ENCODE peak calls at places on chromosomes 16 and 17, in five cellular contexts. I is CD8-positive, alpha-beta T cell; Q is IMR-90; S is astrocyte of the spinal cord; N is pancreas. J is an unnamed sample.

GRCh38 chr17:10121971-10122707 is 76.3 kb downstream of the GAS7 start:
- DNase-seq in S (no peak), I (peak), N (no peak), Q (peak), J (no peak)

GRCh38 chr17:61729690-61730268 is 133.5 kb downstream of the BRIP1 start:
- DNase-seq in Q (peak), I (no peak), N (no peak), S (no peak), J (no peak)

GRCh38 chr16:86082400-86083030 is 183.6 kb downstream of the IRF8 start:
- DNase-seq in Q (no peak), I (no peak), N (no peak), S (no peak), J (no peak)

GRCh38 chr17:32926183-32926582 is 1.8 kb upstream of the TMEM98 start:
- DNase-seq in S (no peak), N (no peak), I (no peak), Q (no peak), J (no peak)

GRCh38 chr17:76492250-76492988 is 8.8 kb downstream of the RHBDF2 start:
- DNase-seq in I (peak), N (no peak), S (no peak), Q (no peak), J (peak)

GRCh38 chr16:3182608-3183444 is 5.2 kb upstream of the OR1F1 start:
- DNase-seq in I (peak), S (peak), Q (peak), N (peak), J (peak)

GRCh38 chr16:89764711-89765201 is 43.4 kb downstream of the ZNF276 start:
- DNase-seq in Q (no peak), N (no peak), I (peak), S (no peak), J (no peak)

GRCh38 chr16:85644093-85644712 is 31.1 kb downstream of the GSE1 start:
- DNase-seq in I (no peak), Q (no peak), N (no peak), S (no peak), J (no peak)

GRCh38 chr17:60314423-60314822 is 77.5 kb downstream of the USP32 start:
- DNase-seq in Q (no peak), I (no peak), S (no peak), N (no peak), J (no peak)

GRCh38 chr17:62757518-62757951 is 50.6 kb downstream of the MARCHF10 start:
- DNase-seq in Q (peak), S (no peak), I (no peak), N (no peak), J (no peak)

GRCh38 chr16:68629315-68629900 is 15.7 kb upstream of the CDH3 start:
- DNase-seq in S (no peak), N (no peak), I (no peak), Q (no peak), J (no peak)

GRCh38 chr17:74528491-74529199 is 2.6 kb downstream of the CD300LB start:
- DNase-seq in I (no peak), N (no peak), S (no peak), Q (no peak), J (no peak)

GRCh38 chr16:86063696-86064405 is 164.9 kb downstream of the IRF8 start:
- DNase-seq in S (no peak), I (no peak), N (no peak), Q (no peak), J (no peak)

GRCh38 chr17:79812206-79812968 is 15.5 kb upstream of the CBX8 start:
- DNase-seq in S (no peak), Q (no peak), N (no peak), I (no peak), J (no peak)

GRCh38 chr17:82734987-82735866 is at the start of gene FN3K:
- DNase-seq in S (peak), Q (peak), N (peak), I (peak), J (peak)

GRCh38 chr17:3687949-3688614 is 7.9 kb downstream of the P2RX5 start:
- DNase-seq in N (no peak), Q (no peak), S (no peak), I (no peak), J (no peak)
- H3K4me3 ChIP-seq in N (no peak), Q (no peak), S (no peak), I (no peak), J (no peak)

GRCh38 chr16:66001432-66001831 is 365.1 kb upstream of the CDH5 start:
- DNase-seq in Q (peak), I (no peak), S (no peak), N (no peak), J (no peak)
- TF ChIP-seq CTCF in Q (no peak), I (no peak), S (no peak), N (no peak), J (no peak)

GRCh38 chr17:31489295-31490018 is 98.0 kb downstream of the RAB11FIP4 start:
- DNase-seq in I (peak), Q (no peak), N (peak), S (no peak), J (no peak)
- H3K4me3 ChIP-seq in I (peak), Q (no peak), N (peak), S (no peak), J (no peak)

GRCh38 chr17:81681672-81682071 is 1.9 kb downstream of the ARL16 start:
- DNase-seq in N (peak), Q (no peak), I (no peak), S (no peak), J (no peak)

GRCh38 chr17:81683584-81684441 is at the start of the genes ARL16 and HGS:
- DNase-seq in N (peak), Q (peak), S (peak), I (peak), J (peak)

GRCh38 chr17:81684442-81684911 is 666 bp downstream of the HGS start:
- DNase-seq in I (no peak), Q (peak), N (no peak), S (peak), J (peak)

GRCh38 chr17:81683208-81683583 is 401 bp downstream of the ARL16 start:
- DNase-seq in N (no peak), Q (peak), S (no peak), I (no peak), J (no peak)

GRCh38 chr17:81682565-81683207 is 911 bp downstream of the ARL16 start:
- DNase-seq in I (no peak), N (no peak), Q (peak), S (peak), J (no peak)
- TF ChIP-seq CTCF in I (no peak), N (no peak), Q (no peak), S (no peak), J (no peak)

GRCh38 chr16:74298104-74298503 is 1.5 kb downstream of the PSMD7 start:
- DNase-seq in I (no peak), Q (no peak), S (no peak), N (no peak), J (peak)
- H3K4me3 ChIP-seq in I (no peak), Q (peak), S (peak), N (no peak), J (peak)

GRCh38 chr17:1164935-1165556 is 14.7 kb downstream of the ABR start:
- DNase-seq in S (no peak), I (no peak), N (no peak), Q (no peak), J (no peak)
- TF ChIP-seq CTCF in S (no peak), I (no peak), N (no peak), Q (no peak), J (no peak)

GRCh38 chr17:66460558-66460957 is 158.1 kb downstream of the PRKCA start:
- DNase-seq in S (no peak), Q (no peak), I (no peak), N (no peak), J (no peak)
- H3K4me3 ChIP-seq in S (no peak), Q (no peak), I (no peak), N (no peak), J (no peak)

GRCh38 chr17:42744806-42745617 is at the start of gene EZH1:
- DNase-seq in N (peak), S (peak), I (peak), Q (peak), J (peak)
- TF ChIP-seq CTCF in N (no peak), S (no peak), I (no peak), Q (no peak), J (no peak)

GRCh38 chr16:54938351-54939346 is 8.0 kb downstream of the IRX5 start:
- DNase-seq in S (peak), I (no peak), Q (no peak), N (no peak), J (peak)
- H3K4me3 ChIP-seq in S (no peak), I (no peak), Q (no peak), N (no peak), J (peak)